ENCODE peak calls at places on chromosome 13, in six cellular contexts. E, Z, F, T, Y and X are unnamed samples.

GRCh38 chr13:77013853-77014542 is 13.0 kb downstream of the FBXL3 start:
- DNase-seq in E (no peak), Z (no peak), F (no peak), T (no peak), Y (no peak), X (no peak)

GRCh38 chr13:39379118-39379517 is 223.9 kb downstream of the LHFPL6 start:
- DNase-seq in E (no peak), Z (no peak), F (no peak), T (no peak), Y (no peak), X (no peak)

GRCh38 chr13:84200971-84201370 is 318.7 kb upstream of the SLITRK1 start:
- DNase-seq in E (no peak), Z (no peak), F (no peak), T (no peak), Y (no peak), X (no peak)

GRCh38 chr13:52852444-52852843 is 4.0 kb upstream of the PCDH8 start:
- DNase-seq in E (no peak), Z (no peak), F (no peak), T (no peak), Y (no peak), X (no peak)

GRCh38 chr13:111610879-111611278 is 290.4 kb downstream of the TEX29 start:
- DNase-seq in E (no peak), Z (no peak), F (peak; percentile 22), T (no peak), Y (no peak), X (no peak)

GRCh38 chr13:51298812-51299211 is 40.7 kb upstream of the SERPINE3 start:
- DNase-seq in E (no peak), Z (no peak), F (no peak), T (no peak), Y (no peak), X (no peak)

GRCh38 chr13:46345400-46345799 is 41.7 kb downstream of the RUBCNL start:
- DNase-seq in E (no peak), Z (peak; percentile 26), F (no peak), T (no peak), Y (no peak), X (no peak)

GRCh38 chr13:29908411-29908810 is 58.0 kb upstream of the UBL3 start:
- DNase-seq in E (no peak), Z (no peak), F (no peak), T (no peak), Y (no peak), X (no peak)

GRCh38 chr13:24050292-24050711 is 110.2 kb upstream of the SPATA13 start:
- DNase-seq in E (no peak), Z (peak; percentile 78), F (peak; percentile 75), T (no peak), Y (no peak), X (no peak)

GRCh38 chr13:76754414-76754813 is 131.8 kb downstream of the KCTD12 start:
- DNase-seq in E (no peak), Z (peak; percentile 8), F (no peak), T (no peak), Y (no peak), X (no peak)

GRCh38 chr13:103067751-103068563 is 1.7 kb upstream of the SLC10A2 start:
- DNase-seq in E (no peak), Z (no peak), F (no peak), T (no peak), Y (peak; percentile 70), X (no peak)

GRCh38 chr13:102555914-102556553 is 40.8 kb upstream of the TPP2 start:
- DNase-seq in E (no peak), Z (no peak), F (no peak), T (no peak), Y (no peak), X (peak; percentile 20)

GRCh38 chr13:18992791-18993190 is 188.8 kb downstream of the TUBA3C start:
- DNase-seq in E (no peak), Z (peak; percentile 95), F (no peak), T (no peak), Y (no peak), X (no peak)

GRCh38 chr13:41196620-41197019 is 2.3 kb upstream of the KBTBD7 start:
- DNase-seq in E (no peak), Z (no peak), F (no peak), T (no peak), Y (no peak), X (no peak)

GRCh38 chr13:52195052-52195837 is 35.8 kb upstream of the NEK3 start:
- DNase-seq in E (peak; percentile 66), Z (peak; percentile 87), F (peak; percentile 89), T (peak; percentile 55), Y (peak; percentile 78), X (no peak)

GRCh38 chr13:100721885-100722512 is 47.4 kb upstream of the TMTC4 start:
- DNase-seq in E (peak; percentile 46), Z (peak; percentile 78), F (no peak), T (no peak), Y (peak; percentile 76), X (peak; percentile 71)

GRCh38 chr13:72622546-72622945 is 104.9 kb downstream of the MZT1 start:
- DNase-seq in E (no peak), Z (no peak), F (no peak), T (no peak), Y (no peak), X (no peak)

GRCh38 chr13:77026255-77026782 is 640 bp downstream of the FBXL3 start:
- DNase-seq in E (peak; percentile 86), Z (peak; percentile 92), F (peak; percentile 94), T (peak; percentile 65), Y (peak; percentile 59), X (peak; percentile 38)

GRCh38 chr13:48258002-48258401 is 25.0 kb downstream of the ITM2B start:
- DNase-seq in E (no peak), Z (no peak), F (no peak), T (no peak), Y (no peak), X (no peak)

GRCh38 chr13:67855837-67856238 is 625.7 kb upstream of the PCDH9 start:
- DNase-seq in E (no peak), Z (no peak), F (no peak), T (no peak), Y (no peak), X (no peak)

GRCh38 chr13:110869805-110870706 is 44.8 kb downstream of the ANKRD10 start:
- DNase-seq in E (no peak), Z (peak; percentile 88), F (peak; percentile 77), T (no peak), Y (peak; percentile 49), X (no peak)

GRCh38 chr13:33639640-33640080 is 178.3 kb upstream of the RFC3 start:
- DNase-seq in E (no peak), Z (no peak), F (no peak), T (no peak), Y (no peak), X (no peak)

GRCh38 chr13:79678100-79678499 is 197.1 kb downstream of the NDFIP2 start:
- DNase-seq in E (no peak), Z (no peak), F (no peak), T (no peak), Y (no peak), X (no peak)

GRCh38 chr13:79673310-79673992 is 192.5 kb downstream of the NDFIP2 start:
- DNase-seq in E (no peak), Z (no peak), F (no peak), T (no peak), Y (no peak), X (no peak)

GRCh38 chr13:79673993-79674377 is 193.0 kb downstream of the NDFIP2 start:
- DNase-seq in E (no peak), Z (no peak), F (no peak), T (no peak), Y (no peak), X (no peak)

GRCh38 chr13:79674765-79675515 is 194.0 kb downstream of the NDFIP2 start:
- DNase-seq in E (no peak), Z (no peak), F (no peak), T (no peak), Y (no peak), X (no peak)

GRCh38 chr13:79675931-79676658 is 195.1 kb downstream of the NDFIP2 start:
- DNase-seq in E (no peak), Z (peak; percentile 9), F (no peak), T (no peak), Y (no peak), X (no peak)
- TF ChIP-seq CTCF in E (no peak), Z (no peak), F (no peak), T (no peak), Y (no peak), X (no peak)

DNA sequence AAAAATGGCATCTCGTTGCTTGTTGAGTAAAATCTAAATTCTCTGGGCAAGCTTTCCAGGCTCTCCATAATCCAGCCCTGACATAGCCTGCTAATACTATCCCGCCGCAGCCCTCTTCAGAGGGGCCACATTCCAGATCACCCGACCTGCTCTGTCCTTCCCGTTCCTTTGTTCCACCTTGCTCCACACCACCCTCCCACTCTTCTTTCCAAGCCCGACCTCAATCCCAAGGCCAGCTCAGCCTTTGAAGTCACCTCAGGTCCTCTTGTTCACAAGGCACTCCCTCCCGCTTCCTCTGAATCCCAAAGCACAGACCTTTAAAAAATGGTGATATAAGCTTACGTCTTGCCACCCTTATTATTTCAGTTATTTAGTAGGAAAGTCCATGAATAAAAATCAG is 67.8 kb downstream of the NUFIP1 start:
- DNase-seq in E (no peak), Z (no peak), F (no peak), T (no peak), Y (no peak), X (no peak)
- TF ChIP-seq CTCF in E (no peak), Z (no peak), F (no peak), T (no peak), Y (no peak), X (no peak)

GRCh38 chr13:94328336-94329041 is 151.0 kb downstream of the DCT start:
- DNase-seq in E (no peak), Z (no peak), F (no peak), T (no peak), Y (no peak), X (no peak)
- TF ChIP-seq CTCF in E (no peak), Z (no peak), F (no peak), T (no peak), Y (no peak), X (no peak)

DNA sequence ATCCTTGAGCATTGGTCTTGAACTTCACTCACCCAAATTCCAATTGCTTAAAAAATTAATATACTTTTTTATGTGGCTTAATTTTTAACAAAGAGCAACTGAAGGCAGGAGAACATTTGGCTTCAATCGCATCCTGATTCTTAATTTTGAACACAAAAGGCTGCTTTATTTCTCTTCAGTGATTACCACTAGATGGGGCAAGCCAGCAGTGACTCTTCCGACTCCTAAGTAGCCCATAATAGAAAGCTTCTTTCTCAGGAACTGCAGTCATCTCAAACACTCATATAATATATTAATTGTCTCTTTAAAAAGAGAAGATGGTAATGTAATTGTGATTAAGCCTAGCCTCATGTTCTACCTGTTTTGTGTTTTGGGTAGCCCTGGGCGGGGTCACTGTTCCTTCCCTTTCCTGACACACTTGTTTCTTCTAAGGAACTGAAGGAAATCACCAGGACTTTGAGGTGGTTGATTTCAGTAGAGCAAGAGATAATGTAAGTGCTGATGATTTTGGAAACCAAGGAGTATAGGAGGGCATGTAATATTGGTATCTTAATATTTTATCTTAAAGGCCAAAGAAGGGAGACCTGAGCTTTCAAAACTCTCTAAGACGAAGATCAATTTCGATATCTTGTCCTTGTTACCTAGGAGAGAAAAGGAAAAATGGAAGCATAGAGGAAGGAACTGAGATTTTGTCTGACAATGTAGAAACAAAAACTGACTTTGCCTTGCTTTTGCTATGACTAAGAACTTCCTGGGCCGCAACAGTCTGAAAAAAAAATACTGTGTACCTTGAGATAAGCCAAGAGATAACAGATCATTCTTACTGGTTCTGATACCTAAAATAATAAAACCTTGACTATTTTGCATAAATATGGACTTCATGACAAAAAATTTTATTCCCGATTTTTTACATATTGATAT is 73.1 kb downstream of the TNFSF13B start:
- DNase-seq in E (no peak), Z (no peak), F (no peak), T (no peak), Y (no peak), X (no peak)
- TF ChIP-seq CTCF in E (peak; percentile 52), Z (no peak), F (peak; percentile 58), T (no peak), Y (peak; percentile 30), X (peak; percentile 69)